ENCODE peak calls at places on chromosomes 6 and 20, in six cellular contexts. F, B, H, T, P and J are unnamed samples.

GRCh38 chr6:90274481-90275030 is 22.1 kb downstream of the BACH2 start:
- DNase-seq in P (no peak), F (no peak), T (no peak), B (no peak), H (no peak), J (no peak)

GRCh38 chr6:154555075-154555677 is 44.7 kb upstream of the CNKSR3 start:
- DNase-seq in P (peak; percentile 22), F (no peak), H (no peak), B (peak; percentile 45), T (no peak), J (no peak)

GRCh38 chr6:87742106-87742505 is 40.1 kb upstream of the AKIRIN2 start:
- DNase-seq in P (no peak), B (no peak), T (no peak), H (no peak), F (no peak), J (peak; percentile 22)

GRCh38 chr6:381742-382461 is 9.7 kb upstream of the IRF4 start:
- DNase-seq in P (no peak), B (no peak), H (no peak), T (no peak), F (no peak), J (no peak)

GRCh38 chr6:156617376-156617775 is 159.8 kb upstream of the ARID1B start:
- DNase-seq in F (peak; percentile 82), B (peak; percentile 32), H (no peak), T (peak; percentile 81), P (no peak), J (no peak)

GRCh38 chr6:26218824-26219223 is 131.6 kb downstream of the HFE start:
- DNase-seq in F (peak; percentile 83), H (no peak), T (no peak), P (no peak), B (no peak), J (no peak)

GRCh38 chr20:63454729-63455567 is 17.5 kb downstream of the KCNQ2 start:
- DNase-seq in F (no peak), H (no peak), T (no peak), B (no peak), P (no peak), J (no peak)

GRCh38 chr20:57650266-57650665 is 30.0 kb upstream of the ZBP1 start:
- DNase-seq in B (no peak), F (no peak), H (no peak), T (no peak), P (peak; percentile 0), J (no peak)

GRCh38 chr20:62899633-62900051 is 26.7 kb downstream of the DIDO1 start:
- DNase-seq in F (no peak), B (no peak), H (no peak), T (peak; percentile 66), P (no peak), J (no peak)

GRCh38 chr6:149948011-149948410 is 6.2 kb downstream of the ULBP2 start:
- DNase-seq in H (no peak), B (no peak), T (no peak), F (no peak), P (no peak), J (no peak)

GRCh38 chr6:47187883-47188587 is 121.7 kb downstream of the TNFRSF21 start:
- DNase-seq in F (no peak), T (peak; percentile 81), B (no peak), P (no peak), H (no peak), J (no peak)

GRCh38 chr6:17032595-17033591 is 69.0 kb upstream of the STMND1 start:
- DNase-seq in B (peak; percentile 95), P (peak; percentile 15), H (no peak), F (no peak), T (no peak), J (no peak)

GRCh38 chr20:61888101-61888865 is 177.4 kb downstream of the TAF4 start:
- DNase-seq in T (no peak), H (no peak), P (no peak), F (no peak), B (no peak), J (no peak)

GRCh38 chr6:34360556-34360955 is 31.9 kb downstream of the NUDT3 start:
- DNase-seq in F (no peak), P (no peak), T (no peak), H (no peak), B (no peak), J (no peak)

GRCh38 chr20:35283441-35284266 is 918 bp downstream of the EIF6 start:
- DNase-seq in F (no peak), B (no peak), T (no peak), H (no peak), P (no peak), J (peak; percentile 58)

GRCh38 chr20:57587278-57587988 is 26.5 kb downstream of the PCK1 start:
- DNase-seq in F (no peak), H (no peak), P (no peak), T (peak; percentile 73), B (no peak), J (no peak)

GRCh38 chr6:94636780-94637385 is 940.5 kb upstream of the MANEA start:
- DNase-seq in P (no peak), B (no peak), H (no peak), T (peak; percentile 32), F (no peak), J (peak; percentile 49)

GRCh38 chr6:25449774-25450173 is 170.6 kb downstream of the CARMIL1 start:
- DNase-seq in P (no peak), T (no peak), H (no peak), B (no peak), F (no peak), J (no peak)

GRCh38 chr6:167441653-167442644 is 117.1 kb downstream of the TTLL2 start:
- DNase-seq in H (no peak), T (no peak), F (no peak), P (no peak), B (no peak), J (no peak)

GRCh38 chr6:118768904-118769325 is 117.5 kb upstream of the CEP85L start:
- DNase-seq in P (no peak), F (no peak), T (no peak), H (no peak), B (no peak), J (peak; percentile 64)

GRCh38 chr6:158869010-158869603 is 49.9 kb upstream of the EZR start:
- DNase-seq in F (no peak), B (no peak), P (peak; percentile 47), H (peak; percentile 53), T (no peak), J (no peak)

GRCh38 chr6:46655803-46656202 is 3.0 kb downstream of the SLC25A27 start:
- DNase-seq in B (no peak), T (peak; percentile 28), P (peak; percentile 5), F (peak; percentile 48), H (no peak), J (peak; percentile 20)

GRCh38 chr6:40881501-40881900 is 157.5 kb downstream of the UNC5CL start:
- DNase-seq in T (no peak), H (no peak), F (no peak), P (no peak), B (no peak), J (peak; percentile 19)

GRCh38 chr6:40879169-40879568 is 159.9 kb downstream of the UNC5CL start:
- DNase-seq in T (no peak), P (no peak), B (no peak), H (no peak), F (no peak), J (no peak)

GRCh38 chr6:40876336-40876735 is 162.7 kb downstream of the UNC5CL start:
- DNase-seq in H (no peak), B (no peak), T (no peak), F (no peak), P (no peak), J (no peak)

GRCh38 chr6:40874495-40874894 is 164.5 kb downstream of the UNC5CL start:
- DNase-seq in T (no peak), H (no peak), B (no peak), P (no peak), F (peak; percentile 21), J (peak; percentile 33)

GRCh38 chr6:40877362-40877761 is 161.7 kb downstream of the UNC5CL start:
- DNase-seq in T (no peak), P (no peak), H (no peak), F (no peak), B (no peak), J (no peak)
- TF ChIP-seq MYC in T (no peak), P (no peak), H (no peak), F (no peak), B (no peak), J (no peak)

DNA sequence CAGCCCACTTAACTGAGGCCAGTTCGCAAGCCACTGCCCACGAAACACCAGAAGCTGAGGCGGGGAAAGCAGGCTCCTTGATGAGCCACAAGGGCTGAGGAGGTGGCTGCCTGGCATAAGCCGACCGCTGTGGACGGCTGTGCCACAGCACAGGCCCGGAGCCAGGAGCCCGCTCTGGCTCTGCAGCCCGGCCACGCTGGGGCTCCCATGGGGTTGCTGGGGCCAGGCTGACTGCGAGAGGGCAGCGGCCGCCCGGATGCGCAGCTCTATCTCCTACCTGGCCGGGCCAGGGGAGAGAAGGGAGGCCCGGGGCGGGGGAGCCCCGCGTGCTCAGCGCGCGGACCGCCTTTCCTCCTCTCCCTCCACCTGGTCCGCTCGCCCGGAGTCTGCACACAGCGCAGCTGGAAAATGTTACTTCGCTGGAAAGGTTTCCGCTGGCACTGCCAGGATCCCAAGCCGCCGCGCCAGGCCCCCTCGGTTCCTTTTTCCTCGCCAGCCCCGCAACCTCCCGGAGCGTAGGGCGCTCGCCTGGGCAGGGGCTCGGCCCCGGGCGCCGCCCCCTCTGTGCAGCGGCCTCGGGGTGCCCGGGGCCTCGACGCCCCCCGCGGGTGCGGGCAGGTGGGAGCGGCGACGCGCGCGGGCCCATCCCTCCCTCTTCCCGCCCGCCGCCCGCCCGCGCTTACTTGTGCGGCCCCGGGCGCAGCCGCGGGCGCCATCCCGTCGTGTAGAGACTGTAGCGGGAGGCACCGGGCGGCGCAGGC is 653 bp downstream of the EMILIN3 start:
- DNase-seq in F (no peak), T (no peak), B (no peak), H (no peak), P (no peak), J (no peak)
- TF ChIP-seq MAX in F (no peak), T (no peak), B (no peak), H (no peak), P (no peak), J (no peak)

GRCh38 chr20:23361651-23362391 is at the start of gene GZF1:
- DNase-seq in P (peak; percentile 87), H (peak; percentile 95), B (peak; percentile 100), T (peak; percentile 98), F (peak; percentile 96), J (peak; percentile 99)
- TF ChIP-seq POLR2A in P (peak; percentile 96), H (peak; percentile 90), B (peak; percentile 93), T (peak; percentile 99), F (peak; percentile 92), J (peak; percentile 87)

DNA sequence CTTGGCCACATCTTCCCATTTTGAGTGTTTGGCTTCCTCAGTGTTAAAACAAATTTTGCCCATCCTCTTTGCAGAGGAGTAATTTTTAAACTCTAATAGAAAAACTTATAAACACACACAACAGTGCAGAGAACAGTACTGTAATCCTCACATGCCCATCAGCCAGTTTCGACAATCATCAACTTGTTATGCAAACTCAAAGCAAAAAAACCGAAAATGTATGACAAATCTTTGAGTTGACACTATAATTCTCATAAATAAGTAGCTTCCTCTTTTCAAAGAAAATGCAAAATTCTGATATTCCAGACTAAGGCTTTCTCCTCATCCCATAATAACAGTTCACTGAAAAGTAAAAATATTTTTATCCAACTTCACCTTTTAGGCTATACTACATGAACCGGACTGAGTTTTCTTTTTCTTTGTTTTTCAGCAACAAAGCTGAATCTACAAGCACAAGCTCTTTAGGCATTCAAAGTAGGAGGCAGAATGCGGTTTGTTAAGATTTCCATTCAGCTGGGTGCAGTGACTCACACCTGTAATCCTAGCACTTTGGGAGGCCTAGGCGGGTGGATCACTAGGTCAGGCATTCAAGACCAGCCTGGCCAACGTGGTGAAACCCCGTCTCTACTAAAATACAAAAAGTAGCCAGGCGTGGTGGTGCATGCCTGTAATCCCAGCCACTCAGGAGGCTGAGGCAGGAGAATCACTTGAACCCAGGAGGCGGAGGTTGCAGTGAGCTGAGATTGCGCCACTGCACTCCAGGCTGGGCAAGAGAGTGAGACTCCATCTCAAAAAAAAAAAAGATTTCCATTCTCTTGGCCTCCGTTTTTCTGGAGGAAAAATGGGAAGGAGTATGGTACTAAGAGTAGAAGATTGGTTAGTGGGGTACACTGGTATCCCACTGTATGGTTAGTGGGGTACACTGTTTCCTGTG is 74.8 kb downstream of the GCNT2 start:
- DNase-seq in T (no peak), B (no peak), F (no peak), P (no peak), H (no peak), J (peak; percentile 91)
- TF ChIP-seq MYC in T (no peak), B (no peak), F (no peak), P (no peak), H (no peak), J (no peak)